ENCODE peak calls at places on chromosome 17, in nine cellular contexts. Q is ACHN; V is RPMI8226; J is H7; D is stimulated activated naive B cell treated with anti-CD40 and anti-IgM and Interleukin-4, amounts not matched to agents 10 μg/mL and 1 μg/mL and 100 μg/mL, for 72 hours; O is left colon; E is BJ; F is Calu3; M is glutamatergic neuron. U is an unnamed sample.

GRCh38 chr17:1762906-1763829 is 1.3 kb downstream of the SERPINF1 start:
- DNase-seq in E (no peak), M (no peak), D (no peak), V (no peak), J (peak; percentile 75), F (no peak), Q (no peak), O (no peak), U (peak; percentile 80)

GRCh38 chr17:35438433-35438832 is 6.1 kb upstream of the SLFN12 start:
- DNase-seq in F (no peak), J (no peak), D (no peak), V (no peak), O (no peak), E (no peak), Q (no peak), M (no peak), U (no peak)

GRCh38 chr17:61595418-61595817 is 4.4 kb upstream of the NACA2 start:
- DNase-seq in F (no peak), Q (no peak), V (no peak), D (no peak), J (no peak), M (no peak), E (no peak), O (no peak), U (no peak)

GRCh38 chr17:40906613-40907012 is 21.6 kb upstream of the KRT20 start:
- DNase-seq in V (no peak), M (no peak), F (no peak), D (no peak), O (no peak), Q (no peak), E (no peak), J (no peak), U (no peak)

GRCh38 chr17:83062011-83062817 is 17.2 kb upstream of the METRNL start:
- DNase-seq in Q (no peak), M (no peak), O (no peak), J (peak; percentile 41), V (no peak), D (no peak), F (no peak), E (no peak), U (peak; percentile 46)

GRCh38 chr17:72516772-72517399 is 396.1 kb downstream of the SOX9 start:
- DNase-seq in F (no peak), E (no peak), D (no peak), Q (no peak), V (no peak), O (no peak), J (peak; percentile 60), M (no peak), U (no peak)

GRCh38 chr17:79696159-79696982 is 34.4 kb upstream of the ENPP7 start:
- DNase-seq in V (no peak), D (no peak), M (no peak), E (no peak), O (no peak), J (peak; percentile 70), Q (no peak), F (peak; percentile 23), U (no peak)

GRCh38 chr17:71409712-71410111 is 711.1 kb upstream of the SOX9 start:
- DNase-seq in F (no peak), O (no peak), Q (no peak), M (no peak), V (no peak), E (peak; percentile 80), D (no peak), J (no peak), U (no peak)

GRCh38 chr17:2602597-2603017 is 9.2 kb downstream of the PAFAH1B1 start:
- DNase-seq in Q (no peak), J (no peak), O (no peak), E (no peak), V (no peak), M (no peak), D (no peak), F (no peak), U (no peak)

U was measured in ecto neural progenitor cell.